ENCODE peak calls at places on chromosomes 3 and 15, in seven cellular contexts. One of them, this sample, is unnamed.

GRCh38 chr3:153165211-153165815 is 3.3 kb downstream of the RAP2B start:
- DNase-seq in cardiac fibroblast: peak
- DNase-seq in PC-3: peak
- DNase-seq in dorsolateral prefrontal cortex: no peak
- DNase-seq in uterus: no peak
- DNase-seq in right atrium auricular region: no peak
- DNase-seq in neural crest cell: no peak
- DNase-seq in this sample: no peak

GRCh38 chr3:23877324-23877980 is 39.3 kb downstream of the NKIRAS1 start:
- DNase-seq in cardiac fibroblast: peak
- DNase-seq in PC-3: peak
- DNase-seq in dorsolateral prefrontal cortex: no peak
- DNase-seq in uterus: peak
- DNase-seq in right atrium auricular region: no peak
- DNase-seq in neural crest cell: no peak
- DNase-seq in this sample: no peak

GRCh38 chr3:75171632-75172230 is 492.4 kb upstream of the FRG2C start:
- DNase-seq in cardiac fibroblast: peak
- DNase-seq in PC-3: peak
- DNase-seq in dorsolateral prefrontal cortex: no peak
- DNase-seq in uterus: no peak
- DNase-seq in right atrium auricular region: no peak
- DNase-seq in neural crest cell: no peak
- DNase-seq in this sample: no peak

GRCh38 chr3:29914861-29915524 is 634.1 kb downstream of the RBMS3 start:
- DNase-seq in cardiac fibroblast: peak
- DNase-seq in PC-3: peak
- DNase-seq in dorsolateral prefrontal cortex: no peak
- DNase-seq in uterus: no peak
- DNase-seq in right atrium auricular region: no peak
- DNase-seq in neural crest cell: no peak
- DNase-seq in this sample: no peak

GRCh38 chr3:100650651-100651611 is 41.5 kb downstream of the ADGRG7 start:
- DNase-seq in cardiac fibroblast: peak
- DNase-seq in PC-3: peak
- DNase-seq in dorsolateral prefrontal cortex: no peak
- DNase-seq in uterus: no peak
- DNase-seq in right atrium auricular region: no peak
- DNase-seq in neural crest cell: no peak
- DNase-seq in this sample: peak

GRCh38 chr3:125212509-125213372 is at the start of gene SLC12A8:
- DNase-seq in cardiac fibroblast: no peak
- DNase-seq in PC-3: peak
- DNase-seq in dorsolateral prefrontal cortex: no peak
- DNase-seq in uterus: no peak
- DNase-seq in right atrium auricular region: no peak
- DNase-seq in neural crest cell: no peak
- DNase-seq in this sample: no peak

GRCh38 chr15:78993257-78993930 is 48.5 kb upstream of the CTSH start:
- DNase-seq in cardiac fibroblast: no peak
- DNase-seq in PC-3: no peak
- DNase-seq in dorsolateral prefrontal cortex: no peak
- DNase-seq in uterus: no peak
- DNase-seq in right atrium auricular region: no peak
- DNase-seq in neural crest cell: no peak
- DNase-seq in this sample: no peak

GRCh38 chr3:157176108-157176507 is 16.2 kb upstream of the CCNL1 start:
- DNase-seq in cardiac fibroblast: peak
- DNase-seq in PC-3: no peak
- DNase-seq in dorsolateral prefrontal cortex: no peak
- DNase-seq in uterus: no peak
- DNase-seq in right atrium auricular region: no peak
- DNase-seq in neural crest cell: no peak
- DNase-seq in this sample: no peak

GRCh38 chr3:42148982-42149432 is 57.9 kb downstream of the TRAK1 start:
- DNase-seq in cardiac fibroblast: peak
- DNase-seq in PC-3: peak
- DNase-seq in dorsolateral prefrontal cortex: peak
- DNase-seq in uterus: peak
- DNase-seq in right atrium auricular region: peak
- DNase-seq in neural crest cell: peak
- DNase-seq in this sample: no peak

GRCh38 chr15:66472176-66472999 is 25.2 kb downstream of the SNAPC5 start:
- DNase-seq in cardiac fibroblast: peak
- DNase-seq in PC-3: no peak
- DNase-seq in dorsolateral prefrontal cortex: no peak
- DNase-seq in uterus: no peak
- DNase-seq in right atrium auricular region: no peak
- DNase-seq in neural crest cell: no peak
- DNase-seq in this sample: peak

GRCh38 chr3:126340081-126340511 is 17.1 kb downstream of the KLF15 start:
- DNase-seq in cardiac fibroblast: peak
- DNase-seq in PC-3: no peak
- DNase-seq in dorsolateral prefrontal cortex: no peak
- DNase-seq in uterus: peak
- DNase-seq in right atrium auricular region: peak
- DNase-seq in neural crest cell: no peak
- DNase-seq in this sample: no peak

GRCh38 chr15:39125904-39126303 is 455.0 kb upstream of the THBS1 start:
- DNase-seq in cardiac fibroblast: peak
- DNase-seq in PC-3: peak
- DNase-seq in dorsolateral prefrontal cortex: no peak
- DNase-seq in uterus: no peak
- DNase-seq in right atrium auricular region: no peak
- DNase-seq in neural crest cell: peak
- DNase-seq in this sample: peak

GRCh38 chr3:194138098-194138474 is 2.1 kb downstream of the HES1 start:
- DNase-seq in cardiac fibroblast: peak
- DNase-seq in PC-3: no peak
- DNase-seq in dorsolateral prefrontal cortex: no peak
- DNase-seq in uterus: no peak
- DNase-seq in right atrium auricular region: no peak
- DNase-seq in neural crest cell: no peak
- DNase-seq in this sample: no peak

GRCh38 chr15:74175271-74176191 is 2.0 kb downstream of the ISLR start:
- DNase-seq in cardiac fibroblast: no peak
- DNase-seq in PC-3: no peak
- DNase-seq in dorsolateral prefrontal cortex: peak
- DNase-seq in uterus: peak
- DNase-seq in right atrium auricular region: no peak
- DNase-seq in neural crest cell: no peak
- DNase-seq in this sample: no peak

GRCh38 chr15:78033864-78034263 is 43.6 kb downstream of the TBC1D2B start:
- DNase-seq in cardiac fibroblast: peak
- DNase-seq in PC-3: no peak
- DNase-seq in dorsolateral prefrontal cortex: no peak
- DNase-seq in uterus: no peak
- DNase-seq in right atrium auricular region: no peak
- DNase-seq in neural crest cell: no peak
- DNase-seq in this sample: peak

GRCh38 chr3:194364652-194365434 is 4.7 kb downstream of the LRRC15 start:
- DNase-seq in cardiac fibroblast: peak
- DNase-seq in PC-3: no peak
- DNase-seq in dorsolateral prefrontal cortex: no peak
- DNase-seq in uterus: peak
- DNase-seq in right atrium auricular region: no peak
- DNase-seq in neural crest cell: no peak
- DNase-seq in this sample: no peak

GRCh38 chr3:39107874-39108308 is 411 bp downstream of the TTC21A start:
- DNase-seq in cardiac fibroblast: no peak
- DNase-seq in PC-3: no peak
- DNase-seq in dorsolateral prefrontal cortex: no peak
- DNase-seq in uterus: no peak
- DNase-seq in right atrium auricular region: no peak
- DNase-seq in neural crest cell: no peak
- DNase-seq in this sample: no peak

GRCh38 chr15:76057332-76058000 is 2.3 kb upstream of the TMEM266 start:
- DNase-seq in cardiac fibroblast: peak
- DNase-seq in PC-3: peak
- DNase-seq in dorsolateral prefrontal cortex: no peak
- DNase-seq in uterus: no peak
- DNase-seq in right atrium auricular region: no peak
- DNase-seq in neural crest cell: peak
- DNase-seq in this sample: peak

GRCh38 chr3:125059488-125060245 is 3.9 kb upstream of the HEG1 start:
- DNase-seq in cardiac fibroblast: no peak
- DNase-seq in PC-3: peak
- DNase-seq in dorsolateral prefrontal cortex: no peak
- DNase-seq in uterus: no peak
- DNase-seq in right atrium auricular region: no peak
- DNase-seq in neural crest cell: no peak
- DNase-seq in this sample: no peak

GRCh38 chr3:122076414-122077292 is 21.5 kb downstream of the CD86 start:
- DNase-seq in cardiac fibroblast: no peak
- DNase-seq in PC-3: no peak
- DNase-seq in dorsolateral prefrontal cortex: no peak
- DNase-seq in uterus: no peak
- DNase-seq in right atrium auricular region: no peak
- DNase-seq in neural crest cell: no peak
- DNase-seq in this sample: no peak

GRCh38 chr3:138829886-138830510 is 4.7 kb downstream of the PIK3CB start:
- DNase-seq in cardiac fibroblast: no peak
- DNase-seq in PC-3: no peak
- DNase-seq in dorsolateral prefrontal cortex: no peak
- DNase-seq in uterus: no peak
- DNase-seq in right atrium auricular region: no peak
- DNase-seq in neural crest cell: no peak
- DNase-seq in this sample: no peak

GRCh38 chr15:45378149-45378912 is at the start of gene GATM:
- DNase-seq in cardiac fibroblast: peak
- DNase-seq in PC-3: peak
- DNase-seq in dorsolateral prefrontal cortex: peak
- DNase-seq in uterus: peak
- DNase-seq in right atrium auricular region: peak
- DNase-seq in neural crest cell: peak
- DNase-seq in this sample: peak

GRCh38 chr3:104878395-104878794 is 488.3 kb upstream of the ALCAM start:
- DNase-seq in cardiac fibroblast: peak
- DNase-seq in PC-3: no peak
- DNase-seq in dorsolateral prefrontal cortex: no peak
- DNase-seq in uterus: no peak
- DNase-seq in right atrium auricular region: no peak
- DNase-seq in neural crest cell: no peak
- DNase-seq in this sample: no peak

GRCh38 chr3:183428140-183429023 is at the start of gene MCF2L2:
- DNase-seq in cardiac fibroblast: peak
- DNase-seq in PC-3: peak
- DNase-seq in dorsolateral prefrontal cortex: peak
- DNase-seq in uterus: peak
- DNase-seq in right atrium auricular region: peak
- DNase-seq in neural crest cell: peak
- DNase-seq in this sample: peak

GRCh38 chr3:182242563-182242962 is 530.8 kb downstream of the SOX2 start:
- DNase-seq in cardiac fibroblast: no peak
- DNase-seq in PC-3: no peak
- DNase-seq in dorsolateral prefrontal cortex: no peak
- DNase-seq in uterus: no peak
- DNase-seq in right atrium auricular region: no peak
- DNase-seq in neural crest cell: no peak
- DNase-seq in this sample: no peak

GRCh38 chr15:70775160-70775559 is 11.8 kb upstream of the UACA start:
- DNase-seq in cardiac fibroblast: peak
- DNase-seq in PC-3: peak
- DNase-seq in dorsolateral prefrontal cortex: no peak
- DNase-seq in uterus: no peak
- DNase-seq in right atrium auricular region: no peak
- DNase-seq in neural crest cell: no peak
- DNase-seq in this sample: no peak

GRCh38 chr15:28913171-28913765 is 27.5 kb downstream of the APBA2 start:
- DNase-seq in cardiac fibroblast: no peak
- DNase-seq in PC-3: no peak
- DNase-seq in dorsolateral prefrontal cortex: no peak
- DNase-seq in uterus: no peak
- DNase-seq in right atrium auricular region: no peak
- DNase-seq in neural crest cell: no peak
- DNase-seq in this sample: no peak
- TF ChIP-seq CTCF in cardiac fibroblast: peak
- TF ChIP-seq CTCF in PC-3: no peak
- TF ChIP-seq CTCF in dorsolateral prefrontal cortex: no peak
- TF ChIP-seq CTCF in uterus: no peak
- TF ChIP-seq CTCF in right atrium auricular region: no peak
- TF ChIP-seq CTCF in neural crest cell: no peak
- TF ChIP-seq CTCF in this sample: no peak

GRCh38 chr3:95711789-95712188 is 1102.6 kb upstream of the EPHA6 start:
- DNase-seq in cardiac fibroblast: no peak
- DNase-seq in PC-3: no peak
- DNase-seq in dorsolateral prefrontal cortex: no peak
- DNase-seq in uterus: no peak
- DNase-seq in right atrium auricular region: no peak
- DNase-seq in neural crest cell: no peak
- DNase-seq in this sample: no peak
- TF ChIP-seq CTCF in cardiac fibroblast: no peak
- TF ChIP-seq CTCF in PC-3: no peak
- TF ChIP-seq CTCF in dorsolateral prefrontal cortex: no peak
- TF ChIP-seq CTCF in uterus: no peak
- TF ChIP-seq CTCF in right atrium auricular region: no peak
- TF ChIP-seq CTCF in neural crest cell: no peak
- TF ChIP-seq CTCF in this sample: no peak

GRCh38 chr3:15631426-15632211 is 30.1 kb downstream of the BTD start:
- DNase-seq in cardiac fibroblast: no peak
- DNase-seq in PC-3: no peak
- DNase-seq in dorsolateral prefrontal cortex: no peak
- DNase-seq in uterus: no peak
- DNase-seq in right atrium auricular region: no peak
- DNase-seq in neural crest cell: no peak
- DNase-seq in this sample: no peak
- TF ChIP-seq CTCF in cardiac fibroblast: no peak
- TF ChIP-seq CTCF in PC-3: no peak
- TF ChIP-seq CTCF in dorsolateral prefrontal cortex: no peak
- TF ChIP-seq CTCF in uterus: no peak
- TF ChIP-seq CTCF in right atrium auricular region: no peak
- TF ChIP-seq CTCF in neural crest cell: no peak
- TF ChIP-seq CTCF in this sample: no peak

DNA sequence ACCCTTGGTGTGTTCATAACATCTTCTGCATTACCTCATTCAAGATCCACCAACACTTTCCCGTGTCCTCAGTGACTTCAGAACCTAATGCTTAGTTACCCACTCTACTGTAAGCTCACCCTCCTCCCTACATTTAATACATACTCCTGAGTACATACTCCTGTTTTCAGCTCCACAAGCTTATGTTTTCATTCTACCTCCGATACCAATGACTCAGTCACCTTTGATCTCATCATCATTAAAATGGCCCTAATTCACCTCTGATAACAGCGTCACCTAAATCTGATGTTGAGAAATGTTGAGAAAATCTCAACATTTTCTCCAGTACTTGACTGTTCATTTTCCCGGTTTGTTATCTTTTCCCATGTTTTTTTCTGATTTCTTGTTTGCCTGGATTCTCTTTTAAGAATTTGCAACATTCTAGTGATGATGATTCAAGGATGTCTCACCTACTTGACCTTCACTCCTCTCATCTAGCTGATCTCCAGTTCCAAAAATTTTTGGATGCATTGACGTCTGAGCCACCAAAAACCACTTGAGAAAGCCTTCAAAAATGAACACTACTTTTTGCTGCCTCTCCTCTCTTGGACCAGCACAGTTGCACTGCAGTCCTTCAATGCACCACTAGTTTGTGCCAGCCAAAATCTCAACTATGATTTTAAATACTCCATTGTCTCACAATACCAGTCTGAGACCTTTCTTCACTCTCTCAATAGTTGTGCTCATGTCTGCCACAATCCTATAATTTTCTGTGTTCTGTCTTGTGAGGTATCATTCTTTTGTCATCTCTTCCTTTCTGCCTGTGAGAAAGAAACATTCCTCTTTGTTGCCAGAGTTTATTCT is 220.7 kb upstream of the SEMA6D start:
- DNase-seq in cardiac fibroblast: no peak
- DNase-seq in PC-3: no peak
- DNase-seq in dorsolateral prefrontal cortex: no peak
- DNase-seq in uterus: no peak
- DNase-seq in right atrium auricular region: no peak
- DNase-seq in neural crest cell: no peak
- DNase-seq in this sample: no peak
- TF ChIP-seq CTCF in cardiac fibroblast: peak
- TF ChIP-seq CTCF in PC-3: peak
- TF ChIP-seq CTCF in dorsolateral prefrontal cortex: no peak
- TF ChIP-seq CTCF in uterus: no peak
- TF ChIP-seq CTCF in right atrium auricular region: peak
- TF ChIP-seq CTCF in neural crest cell: peak
- TF ChIP-seq CTCF in this sample: no peak

This sample was measured in activated CD8-positive, alpha-beta T cell treated with anti-CD3 and anti-CD28 coated beads for 36 hours.